ENCODE peak calls at places on chromosomes 2 and 18, in ten cellular contexts. E is activated CD4-positive, alpha-beta T cell treated with anti-CD3 and anti-CD28 coated beads, Interleukin-2, amount 10 ng/mL, durations not matched to agents 7 days and 5 days; W is LNCaP clone FGC; G is fibroblast of mammary gland; B is AG09309; S is MM.1S; C is renal cortical epithelial cell; U is Kasumi-1; D is transverse colon; Y is AG04449. R is an unnamed sample.

GRCh38 chr2:102344397-102344796 is 11.2 kb upstream of the IL18R1 start:
- DNase-seq in E (no peak), W (no peak), G (no peak), B (no peak), S (no peak), C (no peak), U (no peak), D (no peak), Y (no peak), R (no peak)

GRCh38 chr18:27967938-27968803 is 208.8 kb downstream of the CDH2 start:
- DNase-seq in E (no peak), W (no peak), G (no peak), B (no peak), S (no peak), C (peak; percentile 25), U (no peak), D (no peak), Y (no peak), R (no peak)

GRCh38 chr2:60741588-60741987 is 14.5 kb upstream of the PAPOLG start:
- DNase-seq in E (no peak), W (no peak), G (no peak), B (no peak), S (no peak), C (no peak), U (no peak), D (no peak), Y (no peak), R (no peak)

GRCh38 chr2:186659383-186659782 is 34.5 kb upstream of the FAM171B start:
- DNase-seq in E (no peak), W (no peak), G (no peak), B (no peak), S (no peak), C (no peak), U (no peak), D (no peak), Y (no peak), R (no peak)

GRCh38 chr2:71154798-71155197 is 24.4 kb downstream of the MPHOSPH10 start:
- DNase-seq in E (peak; percentile 24), W (no peak), G (no peak), B (no peak), S (peak; percentile 53), C (no peak), U (peak; percentile 31), D (peak; percentile 12), Y (no peak), R (no peak)

GRCh38 chr2:216492951-216493685 is 5.5 kb upstream of the RPL37A start:
- DNase-seq in E (no peak), W (no peak), G (peak; percentile 87), B (peak; percentile 40), S (no peak), C (peak; percentile 75), U (no peak), D (no peak), Y (peak; percentile 79), R (peak; percentile 54)

GRCh38 chr18:73891572-73892421 is 255.8 kb downstream of the FBXO15 start:
- DNase-seq in E (no peak), W (no peak), G (peak; percentile 2), B (no peak), S (no peak), C (no peak), U (peak; percentile 8), D (no peak), Y (no peak), R (no peak)

GRCh38 chr18:34039194-34039593 is 185.5 kb downstream of the NOL4 start:
- DNase-seq in E (no peak), W (no peak), G (no peak), B (no peak), S (peak; percentile 78), C (peak; percentile 60), U (no peak), D (no peak), Y (no peak), R (no peak)

GRCh38 chr2:101697794-101698418 is 399 bp downstream of the MAP4K4 start:
- DNase-seq in E (no peak), W (no peak), G (no peak), B (no peak), S (no peak), C (no peak), U (no peak), D (peak; percentile 21), Y (no peak), R (no peak)

GRCh38 chr2:234691968-234692955 is 195.4 kb upstream of the ARL4C start:
- DNase-seq in E (no peak), W (no peak), G (no peak), B (no peak), S (no peak), C (no peak), U (no peak), D (no peak), Y (no peak), R (no peak)

GRCh38 chr2:573025-573424 is 104.2 kb downstream of the TMEM18 start:
- DNase-seq in E (no peak), W (no peak), G (no peak), B (no peak), S (no peak), C (no peak), U (no peak), D (no peak), Y (no peak), R (no peak)

GRCh38 chr18:57026316-57026715 is 120.6 kb upstream of the BOD1L2 start:
- DNase-seq in E (no peak), W (no peak), G (peak; percentile 37), B (no peak), S (no peak), C (no peak), U (no peak), D (no peak), Y (no peak), R (no peak)

GRCh38 chr18:3872651-3873050 is 422.7 kb downstream of the TGIF1 start:
- DNase-seq in E (no peak), W (no peak), G (peak; percentile 14), B (no peak), S (no peak), C (peak; percentile 89), U (no peak), D (no peak), Y (no peak), R (no peak)

GRCh38 chr2:151302879-151303278 is 13.4 kb upstream of the NMI start:
- DNase-seq in E (no peak), W (no peak), G (peak; percentile 82), B (peak; percentile 68), S (no peak), C (peak; percentile 23), U (no peak), D (no peak), Y (no peak), R (peak; percentile 58)

GRCh38 chr2:37905033-37905432 is 20.1 kb upstream of the RMDN2 start:
- DNase-seq in E (no peak), W (no peak), G (no peak), B (no peak), S (no peak), C (no peak), U (no peak), D (peak; percentile 56), Y (no peak), R (no peak)

GRCh38 chr2:124476291-124476690 is 451.2 kb downstream of the CNTNAP5 start:
- DNase-seq in E (no peak), W (no peak), G (no peak), B (no peak), S (no peak), C (peak; percentile 44), U (no peak), D (no peak), Y (no peak), R (no peak)

GRCh38 chr2:10465915-10466314 is 17.8 kb upstream of the ODC1 start:
- DNase-seq in E (no peak), W (peak; percentile 72), G (no peak), B (no peak), S (no peak), C (no peak), U (no peak), D (no peak), Y (no peak), R (no peak)

GRCh38 chr2:126889501-126890135 is 9.1 kb upstream of the TEX51 start:
- DNase-seq in E (no peak), W (no peak), G (no peak), B (no peak), S (no peak), C (no peak), U (no peak), D (no peak), Y (no peak), R (no peak)

GRCh38 chr2:222269132-222269531 is 29.7 kb downstream of the PAX3 start:
- DNase-seq in E (no peak), W (no peak), G (no peak), B (no peak), S (no peak), C (no peak), U (no peak), D (no peak), Y (no peak), R (no peak)

GRCh38 chr2:53504507-53504906 is 263.1 kb upstream of the CHAC2 start:
- DNase-seq in E (no peak), W (no peak), G (no peak), B (no peak), S (no peak), C (no peak), U (no peak), D (no peak), Y (no peak), R (no peak)

GRCh38 chr2:148826791-148827190 is 48.2 kb upstream of the KIF5C start:
- DNase-seq in E (no peak), W (no peak), G (no peak), B (no peak), S (no peak), C (no peak), U (no peak), D (no peak), Y (no peak), R (no peak)